ENCODE peak calls at places on chromosomes 4 and X, in nine cellular contexts. F is tibial artery, L is lung, N is foreskin fibroblast, P is IMR-90, Y is ovary, U is A549, A is fibroblast of villous mesenchyme, R is uterus. O is an unnamed sample.
A peak's percentile ranks its signal among the peaks of the same experiment; 100 is the strongest.

GRCh38 chr4:98659106-98659592 is 738 bp upstream of the TSPAN5 start:
- DNase-seq in F (no peak), L (no peak), N (no peak), P (peak; percentile 57), Y (peak; percentile 39), U (peak; percentile 43), A (peak; percentile 61), R (no peak), O (no peak)

GRCh38 chrX:110241816-110242215 is 76.1 kb downstream of the AMMECR1 start:
- DNase-seq in F (no peak), L (no peak), N (no peak), P (peak; percentile 33), Y (no peak), U (no peak), A (no peak), R (no peak), O (no peak)

GRCh38 chr4:157994863-157995262 is 178.0 kb downstream of the GASK1B start:
- DNase-seq in F (no peak), L (no peak), N (peak; percentile 38), P (no peak), Y (no peak), U (peak; percentile 75), A (peak; percentile 40), R (no peak), O (no peak)

GRCh38 chr4:27692098-27692679 is 831.5 kb downstream of the STIM2 start:
- DNase-seq in F (no peak), L (no peak), N (no peak), P (peak; percentile 29), Y (no peak), U (peak; percentile 27), A (peak; percentile 35), R (no peak), O (peak; percentile 11)

GRCh38 chr4:165668694-165669093 is 204.3 kb upstream of the TLL1 start:
- DNase-seq in F (no peak), L (no peak), N (no peak), P (no peak), Y (no peak), U (no peak), A (no peak), R (no peak), O (no peak)

GRCh38 chrX:39247536-39247935 is 446.3 kb downstream of the MID1IP1 start:
- DNase-seq in F (no peak), L (no peak), N (no peak), P (no peak), Y (no peak), U (no peak), A (no peak), R (no peak), O (no peak)

GRCh38 chr4:87150498-87151261 is 69.7 kb downstream of the KLHL8 start:
- DNase-seq in F (peak; percentile 29), L (peak; percentile 62), N (peak; percentile 58), P (peak; percentile 71), Y (no peak), U (peak; percentile 63), A (peak; percentile 82), R (no peak), O (peak; percentile 48)

GRCh38 chr4:153364061-153364460 is 19.6 kb downstream of the MND1 start:
- DNase-seq in F (no peak), L (no peak), N (no peak), P (no peak), Y (no peak), U (no peak), A (no peak), R (no peak), O (no peak)

GRCh38 chr4:108036252-108036651 is 46.6 kb downstream of the HADH start:
- DNase-seq in F (no peak), L (no peak), N (no peak), P (no peak), Y (no peak), U (no peak), A (no peak), R (no peak), O (no peak)

GRCh38 chr4:184408021-184408710 is 66.2 kb downstream of the IRF2 start:
- DNase-seq in F (no peak), L (no peak), N (peak; percentile 60), P (peak; percentile 92), Y (no peak), U (no peak), A (peak; percentile 62), R (no peak), O (no peak)

GRCh38 chr4:184408711-184409081 is 65.7 kb downstream of the IRF2 start:
- DNase-seq in F (no peak), L (no peak), N (no peak), P (no peak), Y (no peak), U (no peak), A (no peak), R (no peak), O (no peak)

GRCh38 chr4:184404047-184404446 is 70.3 kb downstream of the IRF2 start:
- DNase-seq in F (no peak), L (no peak), N (no peak), P (no peak), Y (no peak), U (no peak), A (no peak), R (no peak), O (no peak)

GRCh38 chr4:184409502-184409901 is 64.8 kb downstream of the IRF2 start:
- DNase-seq in F (no peak), L (no peak), N (no peak), P (no peak), Y (no peak), U (no peak), A (no peak), R (no peak), O (no peak)

DNA sequence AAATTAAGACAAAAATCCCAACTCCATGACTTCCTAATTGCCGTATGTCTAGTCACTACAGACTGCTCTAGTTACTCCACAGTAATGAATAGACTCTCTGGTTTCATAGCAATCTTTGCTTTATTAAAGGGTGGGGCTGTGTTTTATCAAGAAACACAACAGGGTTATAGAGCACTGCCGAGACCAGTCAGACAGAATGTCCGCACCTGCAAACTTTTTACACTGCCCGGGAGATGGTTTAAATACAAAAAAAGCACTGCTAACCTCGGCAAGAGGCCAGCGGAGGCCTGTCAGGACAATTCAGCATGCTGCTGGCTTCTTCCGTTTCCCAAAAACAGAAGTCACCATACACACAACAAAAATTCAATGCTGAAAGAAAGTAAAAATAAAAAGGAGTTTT is 67.4 kb downstream of the IRF2 start:
- DNase-seq in F (peak; percentile 55), L (no peak), N (no peak), P (no peak), Y (no peak), U (no peak), A (no peak), R (peak; percentile 36), O (no peak)
- TF ChIP-seq CTCF in F (no peak), L (no peak), N (no peak), P (no peak), Y (no peak), U (no peak), A (no peak), R (no peak), O (no peak)

DNA sequence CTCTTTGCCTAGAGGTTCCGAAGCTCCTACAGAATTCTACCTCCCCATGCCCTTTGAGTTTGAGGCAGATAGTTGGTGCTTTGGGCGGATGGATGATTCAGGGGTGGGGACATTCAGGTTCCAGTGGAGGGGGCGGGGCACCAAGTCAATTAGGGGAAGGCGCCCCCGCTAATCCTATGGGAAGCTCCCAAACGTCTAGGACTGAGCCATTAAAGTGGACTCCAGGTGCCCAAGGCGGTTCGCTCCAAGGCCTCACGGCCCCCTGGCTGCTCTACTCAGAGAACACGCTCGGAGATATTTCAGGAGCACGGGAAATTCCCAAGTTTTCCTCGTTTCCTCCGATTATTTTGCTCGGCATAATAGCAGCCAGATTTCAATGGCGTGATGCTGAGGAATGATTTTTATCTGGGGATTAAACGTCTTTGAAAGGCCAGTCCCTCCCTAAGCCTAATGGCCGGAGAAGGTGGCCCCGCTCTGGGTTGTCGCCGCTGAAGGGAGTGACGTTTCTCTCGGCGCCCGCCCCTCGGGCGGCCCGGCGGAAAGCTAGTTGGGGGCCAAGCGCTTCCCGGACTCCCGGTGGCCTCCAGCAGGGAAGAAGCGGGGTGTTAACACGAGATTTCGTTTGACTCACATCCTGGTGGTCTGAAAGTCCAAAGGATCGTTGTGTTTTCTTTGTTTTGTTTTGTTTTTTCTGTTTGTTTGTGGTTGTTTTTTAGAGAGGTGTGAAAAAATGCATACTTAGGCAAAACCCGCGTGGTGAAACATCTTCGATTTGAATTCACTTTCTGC is 1.5 kb downstream of the MSX1 start:
- DNase-seq in F (no peak), L (no peak), N (no peak), P (peak; percentile 32), Y (no peak), U (no peak), A (peak; percentile 30), R (peak; percentile 49), O (no peak)
- TF ChIP-seq CTCF in F (no peak), L (no peak), N (peak; percentile 16), P (peak; percentile 15), Y (no peak), U (no peak), A (peak; percentile 8), R (no peak), O (no peak)

DNA sequence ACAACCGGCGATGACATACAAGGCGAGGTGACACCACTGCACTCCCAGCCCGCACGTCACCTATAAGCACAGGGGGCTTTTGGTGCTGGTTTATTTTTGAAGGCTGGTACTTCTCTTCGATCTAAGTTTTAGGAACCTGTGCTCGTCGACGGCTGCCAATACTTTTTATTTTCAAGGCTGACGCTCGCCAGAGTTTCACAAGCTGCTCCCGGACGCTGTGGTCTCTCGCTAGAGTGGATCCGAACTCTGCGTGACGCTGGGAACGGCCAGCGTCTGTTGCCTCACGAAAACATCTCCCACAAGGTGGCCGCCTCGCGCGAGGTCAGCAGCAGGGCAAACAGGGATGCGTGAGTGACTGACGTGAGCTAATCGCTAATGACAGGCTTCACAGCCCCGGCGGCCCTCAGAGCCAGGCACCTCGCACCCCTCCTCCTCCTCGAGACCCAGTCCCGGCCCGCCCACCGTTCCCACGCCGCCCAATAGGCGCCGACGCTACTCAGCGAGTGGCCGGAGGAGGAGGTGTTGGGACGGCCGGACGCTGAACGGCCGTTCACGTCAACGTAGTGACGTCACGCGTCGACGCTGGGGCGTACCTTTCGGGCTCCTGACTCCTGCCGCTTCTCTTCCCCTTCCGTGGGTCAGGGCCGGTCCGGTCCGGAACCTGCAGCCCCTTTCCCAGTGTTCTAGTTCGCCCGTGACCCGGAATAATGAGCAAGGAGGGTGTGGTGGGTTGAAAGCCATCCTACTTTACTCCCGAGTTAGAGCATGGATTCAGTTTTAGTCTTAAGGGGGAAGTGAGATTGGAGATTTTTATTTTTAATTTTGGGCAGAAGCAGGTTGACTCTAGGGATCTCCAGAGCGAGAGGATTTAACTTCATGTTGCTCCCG is at the start of gene CLCN3:
- DNase-seq in F (peak; percentile 97), L (peak; percentile 99), N (peak; percentile 98), P (peak; percentile 94), Y (peak; percentile 98), U (peak; percentile 96), A (peak; percentile 96), R (peak; percentile 98), O (peak; percentile 94)
- TF ChIP-seq CTCF in F (no peak), L (peak; percentile 5), N (no peak), P (peak; percentile 18), Y (peak; percentile 63), U (no peak), A (no peak), R (peak; percentile 47), O (no peak)

DNA sequence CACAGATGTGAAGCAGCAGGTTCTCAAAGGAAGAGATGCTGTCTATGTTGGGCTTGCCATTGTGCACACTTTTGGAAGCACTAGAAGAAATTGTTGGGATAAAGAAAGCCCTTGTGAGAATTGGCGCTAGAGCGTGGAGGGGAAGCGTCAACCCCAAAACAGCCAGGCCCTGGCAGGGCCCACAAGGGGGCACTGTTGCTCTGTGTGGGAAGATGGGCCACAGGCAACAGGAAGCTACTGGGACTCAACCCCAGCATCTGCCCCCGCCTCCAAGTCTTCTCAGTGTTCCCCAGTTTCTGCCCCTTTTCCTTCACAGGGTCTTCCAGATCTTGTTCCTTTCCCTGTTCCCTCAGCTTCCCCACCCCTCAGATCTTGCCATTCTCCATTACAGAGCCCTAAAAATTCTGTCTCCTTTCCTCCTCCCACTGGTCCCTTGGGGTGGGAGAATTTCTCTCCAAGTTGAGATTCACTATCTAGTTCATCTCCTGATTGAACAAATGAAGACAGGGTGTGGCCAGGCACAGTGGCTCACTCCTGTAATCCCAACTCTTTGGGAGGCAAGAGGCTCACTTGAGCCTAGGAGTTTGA is 85.5 kb downstream of the STARD8 start:
- DNase-seq in F (peak; percentile 58), L (peak; percentile 64), N (peak; percentile 23), P (peak; percentile 31), Y (peak; percentile 46), U (peak; percentile 64), A (peak; percentile 42), R (peak; percentile 43), O (peak; percentile 78)
- TF ChIP-seq CTCF in F (peak; percentile 36), L (peak; percentile 41), N (peak; percentile 63), P (peak; percentile 67), Y (no peak), U (peak; percentile 67), A (peak; percentile 68), R (peak; percentile 38), O (peak; percentile 59)